ENCODE peak calls at places on chromosome 9, in six cellular contexts. One of them, this sample, is unnamed.

GRCh38 chr9:116274293-116274692 is 120.7 kb downstream of the PAPPA start:
- DNase-seq in cardiac muscle cell: peak; percentile 74
- DNase-seq in transverse colon: no peak
- DNase-seq in pancreas: no peak
- DNase-seq in MM.1S: no peak
- DNase-seq in neural progenitor cell: no peak
- DNase-seq in this sample: no peak

GRCh38 chr9:127158995-127159801 is 36.8 kb upstream of the ANGPTL2 start:
- DNase-seq in cardiac muscle cell: peak; percentile 66
- DNase-seq in transverse colon: peak; percentile 36
- DNase-seq in pancreas: no peak
- DNase-seq in MM.1S: no peak
- DNase-seq in neural progenitor cell: peak; percentile 70
- DNase-seq in this sample: no peak

GRCh38 chr9:126690431-126691051 is 76.8 kb downstream of the LMX1B start:
- DNase-seq in cardiac muscle cell: peak; percentile 29
- DNase-seq in transverse colon: peak; percentile 51
- DNase-seq in pancreas: peak; percentile 43
- DNase-seq in MM.1S: peak; percentile 39
- DNase-seq in neural progenitor cell: peak; percentile 78
- DNase-seq in this sample: peak; percentile 55

GRCh38 chr9:126491256-126491879 is 122.4 kb upstream of the LMX1B start:
- DNase-seq in cardiac muscle cell: peak; percentile 76
- DNase-seq in transverse colon: peak; percentile 43
- DNase-seq in pancreas: no peak
- DNase-seq in MM.1S: peak; percentile 66
- DNase-seq in neural progenitor cell: peak; percentile 75
- DNase-seq in this sample: peak; percentile 55

GRCh38 chr9:95313010-95313498 is 4.5 kb downstream of the FANCC start:
- DNase-seq in cardiac muscle cell: peak; percentile 63
- DNase-seq in transverse colon: peak; percentile 83
- DNase-seq in pancreas: peak; percentile 85
- DNase-seq in MM.1S: no peak
- DNase-seq in neural progenitor cell: peak; percentile 62
- DNase-seq in this sample: peak; percentile 44

GRCh38 chr9:85960688-85961093 is 19.7 kb downstream of the NAA35 start:
- DNase-seq in cardiac muscle cell: peak; percentile 35
- DNase-seq in transverse colon: no peak
- DNase-seq in pancreas: no peak
- DNase-seq in MM.1S: no peak
- DNase-seq in neural progenitor cell: no peak
- DNase-seq in this sample: no peak

GRCh38 chr9:116380496-116380995 is 227.0 kb downstream of the PAPPA start:
- DNase-seq in cardiac muscle cell: peak; percentile 23
- DNase-seq in transverse colon: no peak
- DNase-seq in pancreas: no peak
- DNase-seq in MM.1S: no peak
- DNase-seq in neural progenitor cell: no peak
- DNase-seq in this sample: no peak

GRCh38 chr9:71179183-71179582 is 57.8 kb upstream of the TRPM3 start:
- DNase-seq in cardiac muscle cell: no peak
- DNase-seq in transverse colon: peak; percentile 7
- DNase-seq in pancreas: no peak
- DNase-seq in MM.1S: no peak
- DNase-seq in neural progenitor cell: no peak
- DNase-seq in this sample: no peak

GRCh38 chr9:130117816-130118632 is 54.2 kb upstream of the NCS1 start:
- DNase-seq in cardiac muscle cell: peak; percentile 37
- DNase-seq in transverse colon: no peak
- DNase-seq in pancreas: no peak
- DNase-seq in MM.1S: no peak
- DNase-seq in neural progenitor cell: no peak
- DNase-seq in this sample: no peak

GRCh38 chr9:137187386-137187785 is 974 bp downstream of the ANAPC2 start:
- DNase-seq in cardiac muscle cell: no peak
- DNase-seq in transverse colon: no peak
- DNase-seq in pancreas: no peak
- DNase-seq in MM.1S: no peak
- DNase-seq in neural progenitor cell: no peak
- DNase-seq in this sample: no peak
- H3K4me1 ChIP-seq in cardiac muscle cell: peaks cover 18% of the 10 kb centered on the region
- H3K4me1 ChIP-seq in transverse colon: peaks cover 45% of the 10 kb centered on the region
- H3K4me1 ChIP-seq in pancreas: peaks cover 25% of the 10 kb centered on the region
- H3K4me1 ChIP-seq in MM.1S: peaks cover 17% of the 10 kb centered on the region
- H3K4me1 ChIP-seq in neural progenitor cell: peaks cover 5% of the 10 kb centered on the region
- H3K4me1 ChIP-seq in this sample: peaks cover 47% of the 10 kb centered on the region

DNA sequence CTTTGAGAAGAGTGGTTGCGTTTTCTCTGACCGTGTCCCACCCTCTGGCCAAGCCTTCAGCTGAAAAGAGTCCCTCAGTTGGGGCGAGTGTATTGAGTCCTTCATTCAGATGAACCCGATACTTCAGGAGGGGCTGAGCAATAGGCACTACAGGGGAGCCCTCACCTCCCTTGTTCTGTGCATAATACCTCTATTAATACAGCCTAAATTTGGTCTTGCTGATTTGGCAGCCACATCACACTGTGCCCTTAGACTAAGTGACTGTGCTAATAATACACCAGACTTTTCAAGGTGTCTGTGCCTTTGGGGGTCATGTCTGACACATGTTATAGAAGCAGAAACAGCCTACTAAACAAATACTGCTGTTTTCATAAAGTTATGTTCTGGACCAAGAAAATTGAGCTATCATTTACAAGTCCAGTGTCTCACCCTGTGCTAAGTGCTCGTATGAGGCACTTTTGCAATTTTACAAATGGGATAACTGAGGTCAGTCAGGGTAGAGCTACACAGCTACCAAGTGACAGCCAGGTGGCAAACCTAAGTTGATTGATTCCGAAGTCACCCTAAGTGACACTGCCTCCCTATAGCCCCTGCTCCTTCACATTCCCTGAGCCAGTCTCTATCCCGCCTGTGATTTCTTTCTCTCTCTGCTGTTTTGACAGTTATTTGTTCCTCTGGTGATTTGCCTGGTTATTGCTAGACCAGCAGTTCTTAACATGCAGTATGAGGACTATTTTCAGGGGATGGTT is 56.0 kb downstream of the RAD23B start:
- DNase-seq in cardiac muscle cell: no peak
- DNase-seq in transverse colon: no peak
- DNase-seq in pancreas: no peak
- DNase-seq in MM.1S: no peak
- DNase-seq in neural progenitor cell: no peak
- DNase-seq in this sample: no peak
- H3K4me1 ChIP-seq in cardiac muscle cell: no peaks in the 10 kb centered on the region
- H3K4me1 ChIP-seq in transverse colon: no peaks in the 10 kb centered on the region
- H3K4me1 ChIP-seq in pancreas: no peaks in the 10 kb centered on the region
- H3K4me1 ChIP-seq in MM.1S: peaks cover 7% of the 10 kb centered on the region
- H3K4me1 ChIP-seq in neural progenitor cell: no peaks in the 10 kb centered on the region
- H3K4me1 ChIP-seq in this sample: peaks cover 16% of the 10 kb centered on the region

GRCh38 chr9:93577045-93577939 is 908 bp downstream of the PHF2 start:
- DNase-seq in cardiac muscle cell: peak; percentile 40
- DNase-seq in transverse colon: peak; percentile 37
- DNase-seq in pancreas: no peak
- DNase-seq in MM.1S: peak; percentile 32
- DNase-seq in neural progenitor cell: peak; percentile 38
- DNase-seq in this sample: peak; percentile 57

GRCh38 chr9:93577940-93578682 is 1.7 kb downstream of the PHF2 start:
- DNase-seq in cardiac muscle cell: no peak
- DNase-seq in transverse colon: no peak
- DNase-seq in pancreas: no peak
- DNase-seq in MM.1S: no peak
- DNase-seq in neural progenitor cell: no peak
- DNase-seq in this sample: no peak

GRCh38 chr9:93579711-93580516 is 3.5 kb downstream of the PHF2 start:
- DNase-seq in cardiac muscle cell: no peak
- DNase-seq in transverse colon: no peak
- DNase-seq in pancreas: no peak
- DNase-seq in MM.1S: no peak
- DNase-seq in neural progenitor cell: no peak
- DNase-seq in this sample: no peak

GRCh38 chr9:93580654-93581380 is 4.4 kb downstream of the PHF2 start:
- DNase-seq in cardiac muscle cell: no peak
- DNase-seq in transverse colon: no peak
- DNase-seq in pancreas: no peak
- DNase-seq in MM.1S: no peak
- DNase-seq in neural progenitor cell: no peak
- DNase-seq in this sample: no peak

DNA sequence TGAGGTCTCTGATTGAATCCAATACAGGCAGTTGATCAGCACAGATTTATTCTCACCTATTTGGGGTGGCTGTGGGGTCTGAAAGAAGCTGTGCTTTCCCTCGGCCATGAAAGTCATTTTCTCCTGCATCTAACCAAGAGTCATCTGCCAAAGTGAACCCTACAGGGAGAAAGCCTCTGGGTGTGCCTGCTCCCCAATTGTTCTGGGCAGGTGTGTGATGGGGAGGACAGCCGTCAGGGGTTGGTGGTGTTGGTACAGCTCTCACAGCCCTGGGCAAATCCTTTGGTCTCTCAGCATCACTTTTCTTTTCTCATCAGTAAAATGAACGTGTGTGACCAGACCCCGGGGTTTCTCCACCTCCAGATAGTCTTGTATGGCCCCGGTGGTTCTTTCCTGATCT is 2.5 kb downstream of the PHF2 start:
- DNase-seq in cardiac muscle cell: no peak
- DNase-seq in transverse colon: no peak
- DNase-seq in pancreas: no peak
- DNase-seq in MM.1S: no peak
- DNase-seq in neural progenitor cell: no peak
- DNase-seq in this sample: no peak
- H3K4me1 ChIP-seq in cardiac muscle cell: peaks cover 15% of the 10 kb centered on the region
- H3K4me1 ChIP-seq in transverse colon: peaks cover 65% of the 10 kb centered on the region
- H3K4me1 ChIP-seq in pancreas: peaks cover 44% of the 10 kb centered on the region
- H3K4me1 ChIP-seq in MM.1S: peaks cover 6% of the 10 kb centered on the region
- H3K4me1 ChIP-seq in neural progenitor cell: peaks cover 15% of the 10 kb centered on the region
- H3K4me1 ChIP-seq in this sample: peaks cover 72% of the 10 kb centered on the region

GRCh38 chr9:93509084-93509483 is 55.7 kb upstream of the FAM120AOS start:
- DNase-seq in cardiac muscle cell: no peak
- DNase-seq in transverse colon: no peak
- DNase-seq in pancreas: no peak
- DNase-seq in MM.1S: no peak
- DNase-seq in neural progenitor cell: no peak
- DNase-seq in this sample: no peak

GRCh38 chr9:93507780-93508179 is 54.4 kb upstream of the FAM120AOS start:
- DNase-seq in cardiac muscle cell: no peak
- DNase-seq in transverse colon: no peak
- DNase-seq in pancreas: no peak
- DNase-seq in MM.1S: no peak
- DNase-seq in neural progenitor cell: no peak
- DNase-seq in this sample: no peak

GRCh38 chr9:93508207-93508606 is 54.8 kb upstream of the FAM120AOS start:
- DNase-seq in cardiac muscle cell: no peak
- DNase-seq in transverse colon: no peak
- DNase-seq in pancreas: no peak
- DNase-seq in MM.1S: no peak
- DNase-seq in neural progenitor cell: no peak
- DNase-seq in this sample: no peak

GRCh38 chr9:93513606-93514005 is 60.2 kb upstream of the FAM120AOS start:
- DNase-seq in cardiac muscle cell: no peak
- DNase-seq in transverse colon: no peak
- DNase-seq in pancreas: no peak
- DNase-seq in MM.1S: no peak
- DNase-seq in neural progenitor cell: no peak
- DNase-seq in this sample: no peak

DNA sequence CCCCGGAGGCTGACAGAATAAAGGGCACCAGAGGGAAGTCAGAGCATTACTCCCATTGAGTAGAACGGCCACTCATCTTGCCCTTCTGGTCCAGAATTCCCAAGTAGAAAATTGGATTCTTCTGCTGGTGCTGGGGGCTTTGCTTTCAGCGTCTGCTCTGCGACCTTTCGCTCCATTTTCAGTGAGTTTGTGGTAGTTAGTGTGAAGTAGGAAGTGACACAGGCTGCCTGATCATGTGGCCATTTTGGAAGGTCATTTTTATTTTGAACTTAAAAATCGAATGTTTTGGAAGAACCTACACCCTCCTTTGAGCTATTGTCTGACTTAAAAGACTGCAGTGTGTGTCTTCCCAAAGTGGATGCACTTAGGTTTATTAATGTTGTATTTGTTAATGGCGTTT is 56.7 kb upstream of the FAM120AOS start:
- DNase-seq in cardiac muscle cell: no peak
- DNase-seq in transverse colon: no peak
- DNase-seq in pancreas: no peak
- DNase-seq in MM.1S: no peak
- DNase-seq in neural progenitor cell: no peak
- DNase-seq in this sample: no peak
- H3K4me1 ChIP-seq in cardiac muscle cell: peaks cover 3% of the 10 kb centered on the region
- H3K4me1 ChIP-seq in transverse colon: peaks cover 28% of the 10 kb centered on the region
- H3K4me1 ChIP-seq in pancreas: no peaks in the 10 kb centered on the region
- H3K4me1 ChIP-seq in MM.1S: peaks cover 11% of the 10 kb centered on the region
- H3K4me1 ChIP-seq in neural progenitor cell: no peaks in the 10 kb centered on the region
- H3K4me1 ChIP-seq in this sample: peaks cover 31% of the 10 kb centered on the region

GRCh38 chr9:84755375-84755774 is 85.8 kb downstream of the NTRK2 start:
- DNase-seq in cardiac muscle cell: no peak
- DNase-seq in transverse colon: no peak
- DNase-seq in pancreas: no peak
- DNase-seq in MM.1S: no peak
- DNase-seq in neural progenitor cell: no peak
- DNase-seq in this sample: no peak
- H3K4me1 ChIP-seq in cardiac muscle cell: no peaks in the 10 kb centered on the region
- H3K4me1 ChIP-seq in transverse colon: peaks cover 4% of the 10 kb centered on the region
- H3K4me1 ChIP-seq in pancreas: no peaks in the 10 kb centered on the region
- H3K4me1 ChIP-seq in MM.1S: peaks cover 13% of the 10 kb centered on the region
- H3K4me1 ChIP-seq in neural progenitor cell: no peaks in the 10 kb centered on the region
- H3K4me1 ChIP-seq in this sample: peaks cover 18% of the 10 kb centered on the region

DNA sequence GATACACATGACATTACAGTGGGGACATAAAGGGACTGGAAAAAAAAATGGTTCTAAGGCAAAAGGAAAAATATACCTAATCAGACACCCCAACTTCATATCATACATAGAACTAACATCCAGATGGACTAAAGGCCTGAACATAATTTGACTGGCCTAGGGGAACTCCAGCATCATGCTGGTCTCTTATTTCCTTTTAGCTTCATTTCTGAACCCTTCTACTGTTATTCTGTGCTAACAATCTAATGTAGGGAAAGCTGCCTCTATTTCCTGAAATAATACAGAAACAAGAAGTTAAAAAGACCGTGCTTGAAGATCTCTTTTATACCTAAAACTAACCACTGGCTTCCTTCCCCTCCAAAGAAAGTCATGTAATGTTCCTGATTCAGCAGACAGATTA is 36.8 kb downstream of the LPAR1 start:
- DNase-seq in cardiac muscle cell: no peak
- DNase-seq in transverse colon: no peak
- DNase-seq in pancreas: no peak
- DNase-seq in MM.1S: no peak
- DNase-seq in neural progenitor cell: no peak
- DNase-seq in this sample: no peak
- H3K4me1 ChIP-seq in cardiac muscle cell: no peaks in the 10 kb centered on the region
- H3K4me1 ChIP-seq in transverse colon: peaks cover 17% of the 10 kb centered on the region
- H3K4me1 ChIP-seq in pancreas: no peaks in the 10 kb centered on the region
- H3K4me1 ChIP-seq in MM.1S: no peaks in the 10 kb centered on the region
- H3K4me1 ChIP-seq in neural progenitor cell: peaks cover 35% of the 10 kb centered on the region
- H3K4me1 ChIP-seq in this sample: peaks cover 10% of the 10 kb centered on the region